ENCODE peak calls at places on chromosomes 11 and 22, in nine cellular contexts. H is activated CD4-positive, alpha-beta T cell treated with anti-CD3 and anti-CD28 coated beads, Interleukin-2, amount 50 U/mL, for 24 hours; C is cardiac fibroblast; Z is nucleus accumbens; S is NAMALWA; W is stimulated activated CD4-positive, alpha-beta T cell treated with anti-CD3 and anti-CD28 coated beads, Interleukin-4, amount 100 ng/mL, for 1 hour; G is activated T-cell treated with anti-CD3 and anti-CD28 coated beads for 24 hours; U is lung microvascular endothelial cell; J is AG10803. O is an unnamed sample.

GRCh38 chr11:73475549-73475948 is 99.3 kb downstream of the RELT start:
- DNase-seq in J (no peak), C (no peak), Z (no peak), H (no peak), W (no peak), U (no peak), G (no peak), S (no peak), O (no peak)

GRCh38 chr11:70931430-70931829 is 320.9 kb downstream of the SHANK2 start:
- DNase-seq in Z (no peak), G (no peak), W (no peak), H (no peak), S (no peak), C (no peak), U (no peak), J (no peak), O (no peak)

GRCh38 chr11:10314199-10315072 is 9.6 kb downstream of the ADM start:
- DNase-seq in J (peak), Z (no peak), C (peak), S (peak), G (no peak), W (no peak), H (no peak), U (peak), O (no peak)

GRCh38 chr22:25972397-25972796 is 196.9 kb upstream of the SEZ6L start:
- DNase-seq in W (no peak), C (no peak), J (no peak), S (no peak), U (no peak), H (no peak), Z (no peak), G (no peak), O (no peak)

GRCh38 chr11:94737171-94737611 is 31.0 kb upstream of the AMOTL1 start:
- DNase-seq in C (peak), S (no peak), W (no peak), U (no peak), J (peak), H (no peak), Z (no peak), G (no peak), O (no peak)

GRCh38 chr11:8038393-8038792 is 42.6 kb upstream of the TUB start:
- DNase-seq in C (no peak), U (no peak), H (no peak), G (no peak), W (no peak), J (no peak), S (no peak), Z (no peak), O (no peak)

GRCh38 chr11:59766542-59766941 is 11.4 kb downstream of the STX3 start:
- DNase-seq in Z (no peak), S (no peak), J (no peak), W (no peak), C (no peak), G (no peak), U (no peak), H (no peak), O (no peak)

GRCh38 chr11:74839971-74840370 is 91.3 kb downstream of the RNF169 start:
- DNase-seq in G (no peak), Z (no peak), U (no peak), J (peak), H (no peak), S (no peak), C (no peak), W (no peak), O (no peak)

GRCh38 chr11:5521540-5521939 is 5.0 kb upstream of the UBQLNL start:
- DNase-seq in W (no peak), C (peak), G (no peak), U (no peak), H (no peak), S (no peak), J (no peak), Z (no peak), O (no peak)

GRCh38 chr22:35892192-35892591 is 136.4 kb downstream of the RBFOX2 start:
- DNase-seq in Z (no peak), G (no peak), J (peak), W (no peak), H (no peak), C (peak), S (no peak), U (peak), O (no peak)

GRCh38 chr11:24683578-24683977 is 186.7 kb downstream of the LUZP2 start:
- DNase-seq in C (no peak), W (no peak), U (no peak), G (no peak), H (no peak), Z (no peak), J (no peak), S (no peak), O (no peak)

GRCh38 chr11:23976776-23977380 is 520.0 kb upstream of the LUZP2 start:
- DNase-seq in G (no peak), U (no peak), S (no peak), Z (no peak), C (peak), J (peak), W (no peak), H (no peak), O (no peak)

GRCh38 chr22:35524966-35525686 is 15.5 kb upstream of the RASD2 start:
- DNase-seq in C (no peak), G (no peak), U (no peak), Z (peak), J (peak), S (no peak), H (no peak), W (no peak), O (no peak)

GRCh38 chr22:29689872-29690213 is 30.0 kb upstream of the CABP7 start:
- DNase-seq in W (peak), S (peak), C (peak), H (peak), G (peak), U (peak), Z (peak), J (peak), O (no peak)

GRCh38 chr11:130315354-130315970 is 745 bp upstream of the ZBTB44 start:
- DNase-seq in W (peak), G (peak), U (no peak), C (no peak), J (no peak), Z (no peak), S (no peak), H (peak), O (peak)

GRCh38 chr11:70506658-70506970 is 108.3 kb downstream of the CTTN start:
- DNase-seq in W (no peak), H (no peak), C (no peak), Z (no peak), J (no peak), S (no peak), G (no peak), U (no peak), O (no peak)

O was measured in T-helper 2 cell treated with Interferon-gamma antibody and Interleukin-4, amounts not matched to agents 5 μg/mL and 100 μg/mL, for 36 hours.